ENCODE peak calls at places on chromosomes 16 and 17, in nine cellular contexts. V is heart left ventricle; Q is nephron progenitor cell; R is neural progenitor cell; I is IMR-90; Z is stomach; N is CD8-positive, alpha-beta T cell; K is pancreas; H is BJ. A is an unnamed sample.

GRCh38 chr16:4874686-4875085 is 27.4 kb downstream of the UBN1 start:
- DNase-seq in I (no peak), K (no peak), N (no peak), Q (no peak), V (no peak), H (no peak), Z (no peak), R (no peak), A (no peak)

GRCh38 chr16:55662641-55663040 is 6.9 kb downstream of the SLC6A2 start:
- DNase-seq in Q (no peak), V (no peak), K (no peak), I (no peak), R (no peak), H (peak), Z (no peak), N (no peak), A (peak)

GRCh38 chr16:17647879-17648649 is 177.3 kb upstream of the XYLT1 start:
- DNase-seq in Q (no peak), Z (no peak), H (no peak), V (no peak), N (no peak), R (no peak), I (no peak), K (no peak), A (no peak)

GRCh38 chr17:8599351-8600011 is 31.0 kb downstream of the MYH10 start:
- DNase-seq in Z (no peak), K (no peak), V (no peak), Q (no peak), H (no peak), N (no peak), I (no peak), R (no peak), A (no peak)

GRCh38 chr17:79923974-79924638 is 84.9 kb upstream of the CBX4 start:
- DNase-seq in Z (peak), R (peak), H (no peak), Q (peak), V (no peak), N (no peak), I (peak), K (peak), A (no peak)

GRCh38 chr16:50910698-50911025 is 168.8 kb downstream of the CYLD start:
- DNase-seq in R (no peak), Z (no peak), N (no peak), H (no peak), Q (no peak), I (no peak), K (no peak), V (no peak), A (no peak)

GRCh38 chr16:84847554-84848415 is 28.0 kb downstream of the CRISPLD2 start:
- DNase-seq in N (no peak), R (peak), K (no peak), Z (no peak), I (no peak), H (no peak), Q (no peak), V (peak), A (no peak)

GRCh38 chr17:78132086-78132676 is 1.6 kb downstream of the TMC8 start:
- DNase-seq in Z (peak), H (no peak), Q (peak), I (no peak), V (peak), K (peak), N (peak), R (no peak), A (no peak)

GRCh38 chr17:78170692-78171590 is 2.6 kb downstream of the SYNGR2 start:
- DNase-seq in Z (no peak), Q (no peak), N (no peak), R (no peak), H (no peak), K (no peak), V (no peak), I (no peak), A (no peak)

GRCh38 chr16:65312795-65313194 is 190.9 kb upstream of the CDH11 start:
- DNase-seq in Z (no peak), R (no peak), N (no peak), H (peak), K (no peak), I (peak), Q (no peak), V (no peak), A (peak)

GRCh38 chr17:4648741-4649140 is 7.3 kb upstream of the ALOX15 start:
- DNase-seq in K (no peak), V (no peak), N (no peak), H (no peak), R (no peak), I (no peak), Q (no peak), Z (no peak), A (no peak)

GRCh38 chr16:56679813-56680212 is 2.5 kb upstream of the MT1X start:
- DNase-seq in I (no peak), Q (no peak), K (no peak), Z (no peak), V (no peak), R (no peak), N (no peak), H (no peak), A (no peak)

GRCh38 chr16:84451781-84452180 is 52.7 kb downstream of the MEAK7 start:
- DNase-seq in Z (peak), N (peak), V (no peak), K (no peak), H (no peak), Q (no peak), I (no peak), R (no peak), A (no peak)

GRCh38 chr16:24734382-24734781 is 4.9 kb downstream of the TNRC6A start:
- DNase-seq in R (no peak), H (peak), V (no peak), K (no peak), I (peak), Z (no peak), Q (no peak), N (no peak), A (peak)

GRCh38 chr16:10543231-10543630 is 37.2 kb downstream of the EMP2 start:
- DNase-seq in I (no peak), V (no peak), R (no peak), H (no peak), Q (no peak), K (no peak), Z (no peak), N (no peak), A (no peak)

GRCh38 chr16:56226840-56227525 is 35.7 kb downstream of the GNAO1 start:
- DNase-seq in R (no peak), V (no peak), I (no peak), H (no peak), Q (no peak), K (no peak), Z (no peak), N (no peak), A (no peak)

GRCh38 chr16:11913425-11914079 is 2.2 kb downstream of the GSPT1 start:
- DNase-seq in K (no peak), V (no peak), Q (no peak), H (no peak), N (no peak), Z (no peak), R (no peak), I (peak), A (no peak)

GRCh38 chr17:42803074-42803883 is 4.6 kb downstream of the CNTD1 start:
- DNase-seq in V (no peak), Q (peak), N (no peak), K (no peak), R (no peak), I (peak), Z (no peak), H (no peak), A (no peak)

GRCh38 chr17:67011527-67012175 is 32.7 kb upstream of the CACNG1 start:
- DNase-seq in I (no peak), R (no peak), K (no peak), H (no peak), N (no peak), V (no peak), Q (no peak), Z (no peak), A (no peak)

GRCh38 chr17:76032073-76032779 is 5.1 kb upstream of the EVPL start:
- DNase-seq in I (no peak), R (no peak), Z (no peak), H (no peak), V (no peak), Q (no peak), N (no peak), K (no peak), A (no peak)

GRCh38 chr17:15036238-15036637 is 228.9 kb downstream of the PMP22 start:
- DNase-seq in Z (no peak), H (no peak), K (no peak), I (no peak), N (no peak), Q (no peak), R (no peak), V (no peak), A (no peak)

GRCh38 chr17:49353607-49354006 is 8.4 kb downstream of the ZNF652 start:
- DNase-seq in K (no peak), Q (no peak), I (peak), V (no peak), H (no peak), R (no peak), N (no peak), Z (no peak), A (no peak)
- TF ChIP-seq CTCF in K (no peak), Q (no peak), I (no peak), V (no peak), H (no peak), R (no peak), N (no peak), Z (no peak), A (no peak)

GRCh38 chr17:19322129-19322505 is 40.4 kb downstream of the B9D1 start:
- DNase-seq in V (no peak), H (no peak), N (no peak), Z (no peak), Q (no peak), R (no peak), K (no peak), I (no peak), A (no peak)

GRCh38 chr17:19320876-19321275 is 41.6 kb downstream of the B9D1 start:
- DNase-seq in I (no peak), N (no peak), V (no peak), K (no peak), H (no peak), Q (no peak), Z (no peak), R (no peak), A (no peak)

GRCh38 chr17:19322861-19323260 is 39.7 kb downstream of the B9D1 start:
- DNase-seq in N (no peak), Q (no peak), R (no peak), V (no peak), H (no peak), Z (no peak), K (no peak), I (no peak), A (no peak)

GRCh38 chr17:19319771-19320505 is 42.6 kb downstream of the B9D1 start:
- DNase-seq in R (no peak), H (no peak), Q (no peak), N (no peak), K (no peak), I (no peak), V (no peak), Z (no peak), A (no peak)

DNA sequence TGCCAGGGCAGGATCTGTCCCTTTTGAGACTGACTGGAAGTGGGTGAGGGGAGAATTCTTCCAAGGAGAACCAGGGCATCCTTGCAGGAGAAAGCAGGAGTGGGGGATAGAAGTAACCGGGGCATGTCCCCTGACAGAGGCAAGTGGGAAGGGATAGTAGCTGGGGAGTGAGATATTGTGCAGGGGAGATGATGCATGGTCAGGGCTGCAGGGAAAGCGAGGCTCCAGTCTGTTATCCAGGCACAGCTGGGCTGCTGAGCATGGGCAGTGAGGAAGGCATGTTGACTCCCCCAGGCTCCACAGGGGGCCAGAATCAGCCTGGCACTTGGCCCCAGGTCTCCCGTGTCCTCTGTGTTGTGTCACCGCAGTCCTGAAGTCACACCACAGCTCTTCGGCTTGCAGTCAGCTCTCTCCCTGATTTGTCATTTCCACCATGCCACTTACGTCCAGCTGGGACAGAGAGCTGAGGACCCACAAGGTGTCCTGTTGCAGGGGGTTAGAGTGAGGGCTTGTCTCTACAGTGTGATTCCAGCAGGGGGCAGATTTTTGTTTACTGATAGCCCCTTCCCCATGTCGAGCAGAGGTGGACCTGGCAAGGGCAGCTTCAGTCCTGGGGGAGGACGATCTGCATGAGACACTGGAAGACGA is 40.9 kb downstream of the B9D1 start:
- DNase-seq in V (no peak), Z (no peak), N (no peak), K (no peak), R (peak), I (no peak), Q (no peak), H (no peak), A (no peak)
- TF ChIP-seq CTCF in V (no peak), Z (no peak), N (no peak), K (no peak), R (peak), I (no peak), Q (peak), H (peak), A (no peak)

GRCh38 chr17:59856859-59857794 is 35.6 kb downstream of the TUBD1 start:
- DNase-seq in I (no peak), H (no peak), Z (peak), Q (no peak), V (no peak), K (no peak), R (no peak), N (no peak), A (no peak)

GRCh38 chr17:59858167-59858790 is 34.5 kb downstream of the TUBD1 start:
- DNase-seq in Z (peak), I (peak), H (no peak), K (no peak), R (no peak), V (no peak), Q (no peak), N (no peak), A (peak)

GRCh38 chr17:59863607-59864006 is 29.1 kb downstream of the TUBD1 start:
- DNase-seq in V (no peak), I (no peak), R (no peak), N (no peak), H (no peak), Z (peak), K (no peak), Q (no peak), A (no peak)

GRCh38 chr17:59859444-59860025 is 33.2 kb downstream of the TUBD1 start:
- DNase-seq in H (no peak), R (no peak), N (no peak), Q (no peak), K (no peak), V (no peak), Z (no peak), I (peak), A (peak)
- TF ChIP-seq CTCF in H (peak), R (no peak), N (peak), Q (peak), K (peak), V (peak), Z (no peak), I (peak), A (peak)

DNA sequence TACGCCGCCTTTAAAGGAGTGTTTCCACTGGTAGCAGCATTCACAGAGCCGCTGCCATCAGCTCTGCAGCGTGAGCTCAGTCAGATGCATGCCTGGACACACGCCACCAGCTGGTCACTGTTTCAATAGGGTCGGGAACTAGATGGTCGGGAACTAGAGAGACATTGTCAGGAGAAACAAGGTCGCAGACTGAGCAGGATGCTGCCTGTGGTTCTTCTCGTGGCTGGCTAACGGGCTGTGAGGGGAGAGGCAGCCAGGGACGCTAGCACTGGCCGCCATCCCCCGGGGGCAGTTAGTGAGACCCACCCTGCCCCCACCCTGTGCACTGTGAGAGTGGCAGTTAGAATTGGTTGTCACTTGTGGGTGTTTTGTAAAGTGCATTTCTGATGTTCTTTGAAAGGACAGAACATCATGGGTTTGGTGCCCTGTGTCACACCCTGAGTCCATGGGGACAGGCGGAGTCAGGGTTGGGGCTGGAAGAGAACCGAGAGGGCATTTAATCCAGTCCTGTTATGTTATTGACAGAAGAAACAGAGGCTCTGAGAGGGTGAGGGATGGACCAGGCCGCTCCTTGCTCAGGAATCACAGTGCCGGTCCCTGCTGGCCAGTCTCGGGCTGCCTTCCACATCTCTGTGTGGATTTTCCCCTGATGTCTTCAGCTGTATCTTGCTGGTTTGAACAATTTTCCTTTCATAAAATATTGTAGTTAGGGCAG is 86.4 kb downstream of the SPECC1 start:
- DNase-seq in Q (peak), I (peak), Z (peak), H (no peak), R (peak), K (peak), N (no peak), V (peak), A (peak)
- TF ChIP-seq CTCF in Q (peak), I (peak), Z (no peak), H (peak), R (peak), K (no peak), N (no peak), V (peak), A (peak)

A was measured in AG10803.